ENCODE peak calls at places on chromosomes 4 and X, in seven cellular contexts. One of them, this sample, is unnamed.

GRCh38 chrX:11944486-11944885 is 186.4 kb downstream of the MSL3 start:
- DNase-seq in CD8-positive, alpha-beta T cell: no peak
- DNase-seq in AG20443: peak
- DNase-seq in smooth muscle cell of the brain vasculature: no peak
- DNase-seq in NCI-H460: no peak
- DNase-seq in naive B cell: no peak
- DNase-seq in T-helper 1 cell: no peak
- DNase-seq in this sample: peak

GRCh38 chr4:37802068-37802666 is 24.3 kb upstream of the PGM2 start:
- DNase-seq in CD8-positive, alpha-beta T cell: no peak
- DNase-seq in smooth muscle cell of the brain vasculature: no peak
- DNase-seq in T-helper 1 cell: no peak
- DNase-seq in AG20443: peak
- DNase-seq in naive B cell: no peak
- DNase-seq in NCI-H460: peak
- DNase-seq in this sample: peak

GRCh38 chr4:186767794-186768193 is 44.1 kb upstream of the FAT1 start:
- DNase-seq in naive B cell: no peak
- DNase-seq in smooth muscle cell of the brain vasculature: no peak
- DNase-seq in NCI-H460: no peak
- DNase-seq in AG20443: no peak
- DNase-seq in T-helper 1 cell: no peak
- DNase-seq in CD8-positive, alpha-beta T cell: no peak
- DNase-seq in this sample: no peak

GRCh38 chr4:166165829-166166420 is 292.9 kb downstream of the TLL1 start:
- DNase-seq in naive B cell: peak
- DNase-seq in CD8-positive, alpha-beta T cell: no peak
- DNase-seq in T-helper 1 cell: no peak
- DNase-seq in AG20443: peak
- DNase-seq in NCI-H460: peak
- DNase-seq in smooth muscle cell of the brain vasculature: peak
- DNase-seq in this sample: peak

GRCh38 chr4:6389426-6389825 is 83.0 kb downstream of the PPP2R2C start:
- DNase-seq in AG20443: no peak
- DNase-seq in NCI-H460: no peak
- DNase-seq in CD8-positive, alpha-beta T cell: no peak
- DNase-seq in smooth muscle cell of the brain vasculature: no peak
- DNase-seq in naive B cell: no peak
- DNase-seq in T-helper 1 cell: no peak
- DNase-seq in this sample: no peak

GRCh38 chr4:148287111-148287510 is 155.1 kb downstream of the NR3C2 start:
- DNase-seq in AG20443: no peak
- DNase-seq in T-helper 1 cell: no peak
- DNase-seq in naive B cell: no peak
- DNase-seq in NCI-H460: no peak
- DNase-seq in smooth muscle cell of the brain vasculature: no peak
- DNase-seq in CD8-positive, alpha-beta T cell: no peak
- DNase-seq in this sample: no peak

GRCh38 chrX:119482041-119482440 is 13.8 kb downstream of the SLC25A5 start:
- DNase-seq in naive B cell: no peak
- DNase-seq in AG20443: no peak
- DNase-seq in T-helper 1 cell: no peak
- DNase-seq in CD8-positive, alpha-beta T cell: no peak
- DNase-seq in NCI-H460: no peak
- DNase-seq in smooth muscle cell of the brain vasculature: no peak
- DNase-seq in this sample: no peak

GRCh38 chr4:76989391-76990061 is 40.0 kb downstream of the SEPTIN11 start:
- DNase-seq in smooth muscle cell of the brain vasculature: no peak
- DNase-seq in CD8-positive, alpha-beta T cell: peak
- DNase-seq in AG20443: no peak
- DNase-seq in NCI-H460: no peak
- DNase-seq in T-helper 1 cell: peak
- DNase-seq in naive B cell: no peak
- DNase-seq in this sample: no peak

GRCh38 chr4:7358100-7358735 is 76.5 kb downstream of the PSAPL1 start:
- DNase-seq in NCI-H460: no peak
- DNase-seq in CD8-positive, alpha-beta T cell: no peak
- DNase-seq in T-helper 1 cell: no peak
- DNase-seq in smooth muscle cell of the brain vasculature: peak
- DNase-seq in AG20443: peak
- DNase-seq in naive B cell: no peak
- DNase-seq in this sample: peak

GRCh38 chr4:67437974-67438713 is 107.2 kb downstream of the CENPC start:
- DNase-seq in AG20443: peak
- DNase-seq in naive B cell: no peak
- DNase-seq in CD8-positive, alpha-beta T cell: no peak
- DNase-seq in NCI-H460: peak
- DNase-seq in smooth muscle cell of the brain vasculature: no peak
- DNase-seq in T-helper 1 cell: no peak
- DNase-seq in this sample: peak

GRCh38 chr4:24105183-24106039 is 215.6 kb upstream of the PPARGC1A start:
- DNase-seq in NCI-H460: no peak
- DNase-seq in CD8-positive, alpha-beta T cell: no peak
- DNase-seq in smooth muscle cell of the brain vasculature: peak
- DNase-seq in T-helper 1 cell: no peak
- DNase-seq in naive B cell: no peak
- DNase-seq in AG20443: peak
- DNase-seq in this sample: no peak

GRCh38 chr4:137116144-137116543 is 416.1 kb downstream of the PCDH18 start:
- DNase-seq in CD8-positive, alpha-beta T cell: no peak
- DNase-seq in naive B cell: no peak
- DNase-seq in AG20443: no peak
- DNase-seq in smooth muscle cell of the brain vasculature: no peak
- DNase-seq in NCI-H460: no peak
- DNase-seq in T-helper 1 cell: no peak
- DNase-seq in this sample: no peak

GRCh38 chr4:144171697-144172096 is 31.2 kb upstream of the GYPA start:
- DNase-seq in smooth muscle cell of the brain vasculature: no peak
- DNase-seq in NCI-H460: no peak
- DNase-seq in CD8-positive, alpha-beta T cell: no peak
- DNase-seq in T-helper 1 cell: no peak
- DNase-seq in naive B cell: no peak
- DNase-seq in AG20443: no peak
- DNase-seq in this sample: no peak

This sample was measured in dermis blood vessel endothelial cell.